ENCODE peak calls at places on chromosome 1, in eight cellular contexts. One of them, this sample, is unnamed.

GRCh38 chr1:180249725-180250498 is 19.8 kb downstream of the LHX4 start:
- DNase-seq in HCT116: no peak
- DNase-seq in PC-3: no peak
- DNase-seq in GM23248: no peak
- DNase-seq in MM.1S: no peak
- DNase-seq in OCI-LY7: no peak
- DNase-seq in neural progenitor cell: no peak
- DNase-seq in GM23338: no peak
- DNase-seq in this sample: no peak

GRCh38 chr1:107829083-107829771 is 135.8 kb downstream of the VAV3 start:
- DNase-seq in HCT116: no peak
- DNase-seq in PC-3: no peak
- DNase-seq in GM23248: no peak
- DNase-seq in MM.1S: peak
- DNase-seq in OCI-LY7: peak
- DNase-seq in neural progenitor cell: no peak
- DNase-seq in GM23338: no peak
- DNase-seq in this sample: no peak

GRCh38 chr1:5331101-5331500 is 661.1 kb downstream of the NPHP4 start:
- DNase-seq in HCT116: no peak
- DNase-seq in PC-3: no peak
- DNase-seq in GM23248: no peak
- DNase-seq in MM.1S: no peak
- DNase-seq in OCI-LY7: no peak
- DNase-seq in neural progenitor cell: no peak
- DNase-seq in GM23338: no peak
- DNase-seq in this sample: no peak

GRCh38 chr1:25796807-25797458 is 3.1 kb upstream of the SELENON start:
- DNase-seq in HCT116: peak
- DNase-seq in PC-3: peak
- DNase-seq in GM23248: peak
- DNase-seq in MM.1S: peak
- DNase-seq in OCI-LY7: peak
- DNase-seq in neural progenitor cell: peak
- DNase-seq in GM23338: peak
- DNase-seq in this sample: peak

GRCh38 chr1:7657287-7658126 is 113.6 kb upstream of the VAMP3 start:
- DNase-seq in HCT116: no peak
- DNase-seq in PC-3: no peak
- DNase-seq in GM23248: no peak
- DNase-seq in MM.1S: no peak
- DNase-seq in OCI-LY7: no peak
- DNase-seq in neural progenitor cell: no peak
- DNase-seq in GM23338: no peak
- DNase-seq in this sample: no peak

GRCh38 chr1:77558591-77559164 is 123.8 kb downstream of the ZZZ3 start:
- DNase-seq in HCT116: no peak
- DNase-seq in PC-3: no peak
- DNase-seq in GM23248: no peak
- DNase-seq in MM.1S: no peak
- DNase-seq in OCI-LY7: no peak
- DNase-seq in neural progenitor cell: no peak
- DNase-seq in GM23338: no peak
- DNase-seq in this sample: no peak

GRCh38 chr1:165153182-165153581 is 203.3 kb downstream of the LMX1A start:
- DNase-seq in HCT116: no peak
- DNase-seq in PC-3: no peak
- DNase-seq in GM23248: no peak
- DNase-seq in MM.1S: no peak
- DNase-seq in OCI-LY7: no peak
- DNase-seq in neural progenitor cell: no peak
- DNase-seq in GM23338: peak
- DNase-seq in this sample: no peak

GRCh38 chr1:81044708-81045107 is 756.0 kb upstream of the ADGRL2 start:
- DNase-seq in HCT116: no peak
- DNase-seq in PC-3: no peak
- DNase-seq in GM23248: no peak
- DNase-seq in MM.1S: no peak
- DNase-seq in OCI-LY7: no peak
- DNase-seq in neural progenitor cell: no peak
- DNase-seq in GM23338: no peak
- DNase-seq in this sample: no peak

GRCh38 chr1:22320703-22321344 is 130.8 kb upstream of the ZBTB40 start:
- DNase-seq in HCT116: no peak
- DNase-seq in PC-3: no peak
- DNase-seq in GM23248: no peak
- DNase-seq in MM.1S: no peak
- DNase-seq in OCI-LY7: no peak
- DNase-seq in neural progenitor cell: no peak
- DNase-seq in GM23338: no peak
- DNase-seq in this sample: no peak

GRCh38 chr1:14254184-14254583 is 344.3 kb upstream of the KAZN start:
- DNase-seq in HCT116: no peak
- DNase-seq in PC-3: no peak
- DNase-seq in GM23248: no peak
- DNase-seq in MM.1S: no peak
- DNase-seq in OCI-LY7: peak
- DNase-seq in neural progenitor cell: no peak
- DNase-seq in GM23338: no peak
- DNase-seq in this sample: no peak

GRCh38 chr1:153778051-153778823 is 3.0 kb downstream of the SLC27A3 start:
- DNase-seq in HCT116: no peak
- DNase-seq in PC-3: no peak
- DNase-seq in GM23248: no peak
- DNase-seq in MM.1S: no peak
- DNase-seq in OCI-LY7: no peak
- DNase-seq in neural progenitor cell: no peak
- DNase-seq in GM23338: no peak
- DNase-seq in this sample: no peak

GRCh38 chr1:6464514-6464836 is 1.5 kb downstream of the TNFRSF25 start:
- DNase-seq in HCT116: no peak
- DNase-seq in PC-3: peak
- DNase-seq in GM23248: no peak
- DNase-seq in MM.1S: no peak
- DNase-seq in OCI-LY7: no peak
- DNase-seq in neural progenitor cell: no peak
- DNase-seq in GM23338: no peak
- DNase-seq in this sample: no peak

GRCh38 chr1:82108843-82109242 is 308.1 kb downstream of the ADGRL2 start:
- DNase-seq in HCT116: no peak
- DNase-seq in PC-3: no peak
- DNase-seq in GM23248: no peak
- DNase-seq in MM.1S: peak
- DNase-seq in OCI-LY7: peak
- DNase-seq in neural progenitor cell: no peak
- DNase-seq in GM23338: no peak
- DNase-seq in this sample: no peak

GRCh38 chr1:168422203-168422848 is 121.5 kb downstream of the XCL2 start:
- DNase-seq in HCT116: no peak
- DNase-seq in PC-3: no peak
- DNase-seq in GM23248: no peak
- DNase-seq in MM.1S: no peak
- DNase-seq in OCI-LY7: no peak
- DNase-seq in neural progenitor cell: no peak
- DNase-seq in GM23338: peak
- DNase-seq in this sample: no peak

GRCh38 chr1:243580072-243580471 is 270.0 kb downstream of the AKT3 start:
- DNase-seq in HCT116: no peak
- DNase-seq in PC-3: no peak
- DNase-seq in GM23248: no peak
- DNase-seq in MM.1S: no peak
- DNase-seq in OCI-LY7: no peak
- DNase-seq in neural progenitor cell: no peak
- DNase-seq in GM23338: no peak
- DNase-seq in this sample: peak

GRCh38 chr1:198498881-198499280 is 41.6 kb downstream of the ATP6V1G3 start:
- DNase-seq in HCT116: no peak
- DNase-seq in PC-3: no peak
- DNase-seq in GM23248: peak
- DNase-seq in MM.1S: no peak
- DNase-seq in OCI-LY7: no peak
- DNase-seq in neural progenitor cell: no peak
- DNase-seq in GM23338: peak
- DNase-seq in this sample: peak

GRCh38 chr1:52028328-52028727 is 5.3 kb downstream of the KTI12 start:
- DNase-seq in HCT116: no peak
- DNase-seq in PC-3: no peak
- DNase-seq in GM23248: no peak
- DNase-seq in MM.1S: no peak
- DNase-seq in OCI-LY7: no peak
- DNase-seq in neural progenitor cell: no peak
- DNase-seq in GM23338: no peak
- DNase-seq in this sample: no peak
- TF ChIP-seq EZH2phosphoT487 in HCT116: no peak
- TF ChIP-seq EZH2phosphoT487 in PC-3: no peak
- TF ChIP-seq EZH2phosphoT487 in GM23248: no peak
- TF ChIP-seq EZH2phosphoT487 in MM.1S: no peak
- TF ChIP-seq EZH2phosphoT487 in OCI-LY7: no peak
- TF ChIP-seq EZH2phosphoT487 in neural progenitor cell: no peak
- TF ChIP-seq EZH2phosphoT487 in GM23338: no peak
- TF ChIP-seq EZH2phosphoT487 in this sample: no peak

GRCh38 chr1:50637460-50637859 is 214.2 kb upstream of the DMRTA2 start:
- DNase-seq in HCT116: no peak
- DNase-seq in PC-3: peak
- DNase-seq in GM23248: peak
- DNase-seq in MM.1S: no peak
- DNase-seq in OCI-LY7: no peak
- DNase-seq in neural progenitor cell: no peak
- DNase-seq in GM23338: no peak
- DNase-seq in this sample: no peak

DNA sequence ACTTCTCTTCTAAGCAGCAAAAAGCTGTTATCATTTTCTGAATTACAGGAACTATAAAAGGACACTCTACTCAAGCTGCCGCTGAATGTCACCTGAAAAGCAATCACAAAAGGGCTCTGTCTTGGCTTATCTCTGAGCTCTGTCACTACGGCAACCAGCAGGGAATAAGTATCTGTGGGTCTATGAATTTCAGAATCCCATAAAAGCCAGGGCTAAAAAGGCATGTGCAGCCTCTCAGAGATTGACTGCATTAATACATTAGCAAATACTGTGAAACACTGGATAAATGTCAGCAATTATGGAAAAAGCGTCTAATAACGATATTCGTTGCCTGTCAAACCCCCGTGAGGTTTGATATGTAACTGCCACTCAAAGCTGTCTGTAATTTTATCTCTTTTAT is 210.2 kb upstream of the DMRTA2 start:
- DNase-seq in HCT116: no peak
- DNase-seq in PC-3: no peak
- DNase-seq in GM23248: no peak
- DNase-seq in MM.1S: no peak
- DNase-seq in OCI-LY7: no peak
- DNase-seq in neural progenitor cell: peak
- DNase-seq in GM23338: peak
- DNase-seq in this sample: peak
- TF ChIP-seq EZH2phosphoT487 in HCT116: no peak
- TF ChIP-seq EZH2phosphoT487 in PC-3: no peak
- TF ChIP-seq EZH2phosphoT487 in GM23248: no peak
- TF ChIP-seq EZH2phosphoT487 in MM.1S: no peak
- TF ChIP-seq EZH2phosphoT487 in OCI-LY7: no peak
- TF ChIP-seq EZH2phosphoT487 in neural progenitor cell: no peak
- TF ChIP-seq EZH2phosphoT487 in GM23338: no peak
- TF ChIP-seq EZH2phosphoT487 in this sample: no peak

GRCh38 chr1:54413295-54413694 is 7.1 kb upstream of the SSBP3 start:
- DNase-seq in HCT116: no peak
- DNase-seq in PC-3: peak
- DNase-seq in GM23248: peak
- DNase-seq in MM.1S: no peak
- DNase-seq in OCI-LY7: peak
- DNase-seq in neural progenitor cell: no peak
- DNase-seq in GM23338: no peak
- DNase-seq in this sample: peak
- TF ChIP-seq EZH2phosphoT487 in HCT116: no peak
- TF ChIP-seq EZH2phosphoT487 in PC-3: no peak
- TF ChIP-seq EZH2phosphoT487 in GM23248: no peak
- TF ChIP-seq EZH2phosphoT487 in MM.1S: no peak
- TF ChIP-seq EZH2phosphoT487 in OCI-LY7: no peak
- TF ChIP-seq EZH2phosphoT487 in neural progenitor cell: no peak
- TF ChIP-seq EZH2phosphoT487 in GM23338: no peak
- TF ChIP-seq EZH2phosphoT487 in this sample: no peak

GRCh38 chr1:84089470-84090261 is 54.4 kb upstream of the PRKACB start:
- DNase-seq in HCT116: peak
- DNase-seq in PC-3: peak
- DNase-seq in GM23248: peak
- DNase-seq in MM.1S: no peak
- DNase-seq in OCI-LY7: no peak
- DNase-seq in neural progenitor cell: no peak
- DNase-seq in GM23338: no peak
- DNase-seq in this sample: peak
- TF ChIP-seq EZH2phosphoT487 in HCT116: no peak
- TF ChIP-seq EZH2phosphoT487 in PC-3: no peak
- TF ChIP-seq EZH2phosphoT487 in GM23248: no peak
- TF ChIP-seq EZH2phosphoT487 in MM.1S: no peak
- TF ChIP-seq EZH2phosphoT487 in OCI-LY7: no peak
- TF ChIP-seq EZH2phosphoT487 in neural progenitor cell: no peak
- TF ChIP-seq EZH2phosphoT487 in GM23338: no peak
- TF ChIP-seq EZH2phosphoT487 in this sample: no peak

GRCh38 chr1:227424948-227425347 is 106.7 kb upstream of the CDC42BPA start:
- DNase-seq in HCT116: no peak
- DNase-seq in PC-3: no peak
- DNase-seq in GM23248: no peak
- DNase-seq in MM.1S: no peak
- DNase-seq in OCI-LY7: no peak
- DNase-seq in neural progenitor cell: no peak
- DNase-seq in GM23338: no peak
- DNase-seq in this sample: no peak
- TF ChIP-seq EZH2phosphoT487 in HCT116: no peak
- TF ChIP-seq EZH2phosphoT487 in PC-3: no peak
- TF ChIP-seq EZH2phosphoT487 in GM23248: no peak
- TF ChIP-seq EZH2phosphoT487 in MM.1S: no peak
- TF ChIP-seq EZH2phosphoT487 in OCI-LY7: no peak
- TF ChIP-seq EZH2phosphoT487 in neural progenitor cell: no peak
- TF ChIP-seq EZH2phosphoT487 in GM23338: no peak
- TF ChIP-seq EZH2phosphoT487 in this sample: no peak

DNA sequence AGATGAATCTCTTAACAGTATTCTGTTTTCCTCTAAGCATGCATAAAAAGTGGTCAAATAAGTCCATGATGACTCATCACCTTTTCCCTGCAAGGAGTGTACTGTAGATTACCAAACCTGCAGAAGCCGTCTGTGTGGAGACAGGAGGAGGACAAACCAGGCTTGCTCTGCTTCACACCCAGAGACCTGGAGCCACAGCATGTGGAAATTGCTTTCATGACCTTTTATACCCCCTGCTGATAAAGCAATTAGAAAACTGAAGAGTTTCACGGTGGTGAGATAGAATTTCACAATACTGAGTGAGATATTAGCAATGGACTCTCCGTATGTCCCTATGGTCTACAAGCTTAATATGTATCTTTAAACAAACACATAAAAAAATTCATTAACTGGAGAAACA is 9.4 kb downstream of the CORT start:
- DNase-seq in HCT116: peak
- DNase-seq in PC-3: peak
- DNase-seq in GM23248: peak
- DNase-seq in MM.1S: no peak
- DNase-seq in OCI-LY7: no peak
- DNase-seq in neural progenitor cell: no peak
- DNase-seq in GM23338: no peak
- DNase-seq in this sample: peak
- TF ChIP-seq EZH2phosphoT487 in HCT116: no peak
- TF ChIP-seq EZH2phosphoT487 in PC-3: no peak
- TF ChIP-seq EZH2phosphoT487 in GM23248: no peak
- TF ChIP-seq EZH2phosphoT487 in MM.1S: no peak
- TF ChIP-seq EZH2phosphoT487 in OCI-LY7: no peak
- TF ChIP-seq EZH2phosphoT487 in neural progenitor cell: no peak
- TF ChIP-seq EZH2phosphoT487 in GM23338: no peak
- TF ChIP-seq EZH2phosphoT487 in this sample: no peak